ENCODE peak calls at places on chromosomes 6 and 20, in ten cellular contexts. J, W, B, P, V, C, I, H, R and O are unnamed samples.

GRCh38 chr6:15956205-15957106 is 172.4 kb upstream of the MYLIP start:
- DNase-seq in H (no peak), V (no peak), W (no peak), J (no peak), B (peak), I (no peak), C (no peak), P (no peak), R (no peak), O (no peak)

GRCh38 chr20:10671221-10671849 is 2.5 kb downstream of the JAG1 start:
- DNase-seq in V (peak), B (peak), I (no peak), R (peak), W (peak), H (peak), P (peak), J (peak), C (peak), O (peak)

GRCh38 chr6:82750570-82750969 is 315.1 kb downstream of the UBE3D start:
- DNase-seq in I (no peak), J (no peak), C (no peak), P (no peak), H (no peak), R (no peak), W (peak), V (no peak), B (no peak), O (no peak)

GRCh38 chr6:170124836-170125235 is 166.0 kb downstream of the DLL1 start:
- DNase-seq in J (no peak), B (peak), P (no peak), C (no peak), R (peak), W (no peak), V (no peak), I (peak), H (no peak), O (no peak)

GRCh38 chr20:62219992-62220665 is at the start of gene HRH3:
- DNase-seq in C (peak), I (no peak), J (no peak), P (no peak), R (no peak), W (no peak), B (peak), H (no peak), V (peak), O (no peak)

GRCh38 chr20:2742934-2743559 is 50.5 kb downstream of the EBF4 start:
- DNase-seq in B (peak), I (no peak), C (no peak), W (peak), P (peak), V (no peak), J (peak), H (peak), R (no peak), O (no peak)

GRCh38 chr20:32112862-32113261 is 3.3 kb downstream of the TM9SF4 start:
- DNase-seq in C (no peak), H (no peak), R (no peak), I (peak), B (peak), W (no peak), V (no peak), J (no peak), P (no peak), O (no peak)

GRCh38 chr6:15391500-15391899 is 145.6 kb downstream of the JARID2 start:
- DNase-seq in P (no peak), B (no peak), V (no peak), W (no peak), I (no peak), H (no peak), J (no peak), R (no peak), C (no peak), O (no peak)

GRCh38 chr6:150241751-150242150 is 98.9 kb downstream of the PPP1R14C start:
- DNase-seq in W (no peak), J (no peak), P (no peak), V (no peak), I (no peak), B (no peak), H (no peak), C (no peak), R (no peak), O (no peak)

GRCh38 chr6:56370127-56370540 is 122.8 kb upstream of the COL21A1 start:
- DNase-seq in P (no peak), W (no peak), V (peak), R (peak), J (peak), H (no peak), I (peak), B (peak), C (no peak), O (no peak)

GRCh38 chr20:8386991-8387390 is 254.9 kb downstream of the PLCB1 start:
- DNase-seq in J (no peak), I (no peak), B (no peak), V (no peak), W (no peak), H (no peak), P (no peak), R (no peak), C (no peak), O (no peak)

GRCh38 chr6:36033935-36034334 is 6.3 kb downstream of the MAPK14 start:
- DNase-seq in B (peak), P (no peak), C (no peak), I (no peak), J (no peak), W (peak), V (no peak), R (no peak), H (no peak), O (no peak)

GRCh38 chr6:158011478-158011920 is 29.8 kb downstream of the SYNJ2 start:
- DNase-seq in J (no peak), H (no peak), C (no peak), R (no peak), I (peak), V (peak), W (peak), P (no peak), B (no peak), O (no peak)

GRCh38 chr20:22490287-22491187 is 93.8 kb downstream of the FOXA2 start:
- DNase-seq in V (no peak), B (peak), W (no peak), H (peak), R (no peak), I (no peak), C (no peak), P (no peak), J (peak), O (no peak)

GRCh38 chr6:6547111-6547879 is 41.2 kb upstream of the LY86 start:
- DNase-seq in I (peak), R (peak), V (peak), H (peak), B (peak), C (peak), W (peak), P (peak), J (peak), O (peak)

GRCh38 chr20:63128367-63128766 is 87.6 kb downstream of the YTHDF1 start:
- DNase-seq in P (no peak), B (peak), I (no peak), R (no peak), J (no peak), V (no peak), W (no peak), C (no peak), H (no peak), O (no peak)

GRCh38 chr6:43105538-43106218 is 29.6 kb downstream of the PTK7 start:
- DNase-seq in V (no peak), J (no peak), P (no peak), I (no peak), W (no peak), R (no peak), B (no peak), H (no peak), C (no peak), O (no peak)

GRCh38 chr20:13221673-13222318 is 722 bp downstream of the ISM1 start:
- DNase-seq in P (no peak), W (peak), H (no peak), B (peak), R (peak), V (peak), I (peak), C (peak), J (peak), O (no peak)

GRCh38 chr20:57451759-57452661 is 60.8 kb downstream of the RBM38 start:
- DNase-seq in V (no peak), W (no peak), J (no peak), I (no peak), H (no peak), C (no peak), B (no peak), R (no peak), P (no peak), O (no peak)

GRCh38 chr6:122616877-122617276 is 6.7 kb downstream of the PKIB start:
- DNase-seq in V (no peak), R (no peak), P (no peak), H (no peak), C (no peak), B (no peak), I (no peak), J (no peak), W (no peak), O (no peak)

GRCh38 chr6:11368760-11369159 is 136.3 kb upstream of the NEDD9 start:
- DNase-seq in V (no peak), C (no peak), W (no peak), R (no peak), H (no peak), P (peak), B (no peak), I (no peak), J (no peak), O (no peak)

GRCh38 chr6:30102701-30103629 is 9.9 kb downstream of the TRIM31 start:
- DNase-seq in V (peak), J (peak), W (peak), H (peak), R (peak), B (peak), I (peak), C (peak), P (peak), O (peak)

GRCh38 chr6:4846387-4846786 is 70.2 kb downstream of the CDYL start:
- DNase-seq in C (no peak), R (no peak), W (no peak), H (no peak), P (no peak), V (no peak), B (no peak), J (no peak), I (no peak), O (no peak)

GRCh38 chr20:36408219-36408618 is 102.1 kb downstream of the DLGAP4 start:
- DNase-seq in H (no peak), B (no peak), J (no peak), V (no peak), P (peak), W (peak), R (no peak), C (no peak), I (peak), O (no peak)

GRCh38 chr6:87789198-87789899 is 87.3 kb upstream of the AKIRIN2 start:
- DNase-seq in V (no peak), B (peak), P (peak), H (no peak), J (peak), R (peak), W (peak), I (no peak), C (no peak), O (no peak)

GRCh38 chr20:60136640-60137411 is 178.6 kb downstream of the CDH26 start:
- DNase-seq in W (no peak), H (peak), I (no peak), P (no peak), V (no peak), C (no peak), J (no peak), B (no peak), R (no peak), O (no peak)

GRCh38 chr6:158649289-158650143 is at the start of gene SYTL3:
- DNase-seq in W (peak), I (peak), J (no peak), R (no peak), P (no peak), H (peak), B (peak), C (no peak), V (no peak), O (peak)

GRCh38 chr6:2147737-2148448 is 97.5 kb downstream of the GMDS start:
- DNase-seq in B (no peak), H (no peak), R (no peak), P (no peak), V (no peak), W (peak), I (no peak), C (no peak), J (no peak), O (no peak)

GRCh38 chr6:15882915-15883314 is 220.1 kb upstream of the DTNBP1 start:
- DNase-seq in V (no peak), W (no peak), C (no peak), H (no peak), J (no peak), P (no peak), R (no peak), I (no peak), B (no peak), O (no peak)

GRCh38 chr6:13788820-13789219 is 25.5 kb downstream of the MCUR1 start:
- DNase-seq in P (no peak), I (no peak), V (no peak), J (no peak), W (no peak), R (no peak), H (no peak), C (no peak), B (no peak), O (no peak)

GRCh38 chr20:10264166-10264558 is 45.5 kb downstream of the SNAP25 start:
- DNase-seq in B (no peak), J (no peak), V (no peak), W (no peak), R (no peak), H (peak), I (no peak), P (no peak), C (no peak), O (no peak)

GRCh38 chr20:47003223-47003622 is 108.6 kb downstream of the EYA2 start:
- DNase-seq in I (no peak), B (no peak), H (no peak), P (no peak), C (no peak), V (no peak), W (no peak), R (no peak), J (no peak), O (no peak)

GRCh38 chr6:122947355-122947754 is 48.7 kb upstream of the CLVS2 start:
- DNase-seq in B (no peak), P (no peak), W (no peak), C (peak), R (no peak), I (no peak), H (no peak), V (no peak), J (peak), O (no peak)

GRCh38 chr6:154931741-154932424 is 63.2 kb upstream of the TIAM2 start:
- DNase-seq in W (peak), J (no peak), P (no peak), B (no peak), I (no peak), R (no peak), H (no peak), C (no peak), V (no peak), O (no peak)

GRCh38 chr6:117906905-117907599 is at the start of gene SLC35F1:
- DNase-seq in I (no peak), P (no peak), J (peak), R (no peak), C (peak), H (peak), B (peak), V (peak), W (peak), O (no peak)

GRCh38 chr20:50546729-50547314 is 36.6 kb downstream of the PTPN1 start:
- DNase-seq in C (no peak), P (no peak), W (no peak), H (no peak), V (no peak), R (no peak), B (no peak), I (no peak), J (no peak), O (no peak)

GRCh38 chr6:109978174-109979032 is at the start of gene GPR6:
- DNase-seq in H (no peak), R (no peak), V (peak), B (peak), W (peak), C (peak), P (peak), J (peak), I (no peak), O (no peak)

DNA sequence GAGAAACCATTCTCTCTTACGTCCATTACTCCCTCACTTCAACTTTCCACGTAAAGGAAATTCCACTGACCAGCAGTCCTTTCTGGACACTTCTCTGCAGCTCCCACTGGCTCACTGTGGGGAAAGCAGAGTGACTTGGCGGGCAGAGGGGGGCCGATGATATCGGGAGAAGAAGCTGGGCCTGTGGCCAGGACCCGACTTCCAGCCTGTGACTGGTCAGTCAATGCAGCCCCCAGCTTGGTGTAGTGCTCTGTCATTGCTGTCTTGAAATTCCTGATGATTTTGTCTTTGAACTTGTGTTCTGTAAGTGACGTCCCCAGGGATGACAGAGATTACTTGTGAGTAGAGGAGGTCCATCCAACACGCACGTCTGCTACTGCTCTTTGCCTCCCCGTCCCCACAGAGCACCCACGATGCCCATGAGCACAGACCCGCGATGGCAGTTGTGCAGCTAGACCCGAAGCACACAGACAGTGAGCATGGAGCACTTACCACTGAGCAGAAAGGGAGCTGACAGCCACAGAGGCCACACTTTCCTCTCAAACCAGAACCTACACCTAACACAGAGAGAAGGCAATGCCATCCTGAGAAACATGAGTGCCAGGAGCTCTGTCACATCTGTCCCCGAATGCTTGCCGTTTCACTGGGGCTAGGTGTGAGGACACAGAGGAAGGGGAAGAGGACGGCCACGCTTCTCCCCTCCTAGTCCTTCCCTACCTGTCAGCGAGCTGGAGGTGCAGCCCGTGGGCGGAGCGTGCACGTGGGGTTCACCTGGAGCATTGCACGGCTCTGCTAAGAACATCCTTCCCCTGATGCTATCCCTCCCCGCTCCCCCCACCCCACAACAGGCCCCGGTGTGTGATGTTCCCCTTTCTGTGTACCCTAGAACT is 25.7 kb downstream of the DACT2 start:
- DNase-seq in J (no peak), R (no peak), H (no peak), W (no peak), B (no peak), P (no peak), V (no peak), I (peak), C (no peak), O (no peak)
- TF ChIP-seq POLR2A in J (no peak), R (no peak), H (no peak), W (no peak), B (no peak), P (no peak), V (no peak), I (no peak), C (no peak), O (no peak)

GRCh38 chr6:41735427-41736206 is at the start of gene TFEB:
- DNase-seq in R (peak), I (peak), H (peak), B (peak), W (peak), V (peak), J (peak), P (peak), C (peak), O (peak)
- TF ChIP-seq POLR2A in R (no peak), I (no peak), H (no peak), B (no peak), W (no peak), V (peak), J (no peak), P (peak), C (no peak), O (no peak)

GRCh38 chr6:93819189-93819588 is 399.8 kb upstream of the EPHA7 start:
- DNase-seq in V (no peak), C (no peak), W (no peak), I (no peak), B (no peak), J (no peak), P (no peak), R (no peak), H (no peak), O (no peak)
- TF ChIP-seq POLR2A in V (no peak), C (no peak), W (no peak), I (no peak), B (no peak), J (no peak), P (no peak), R (no peak), H (no peak), O (no peak)

GRCh38 chr6:85600713-85601313 is 7.2 kb upstream of the SNX14 start:
- DNase-seq in B (no peak), C (no peak), W (no peak), I (no peak), H (no peak), V (no peak), P (no peak), R (no peak), J (no peak), O (no peak)
- TF ChIP-seq POLR2A in B (no peak), C (peak), W (no peak), I (no peak), H (no peak), V (no peak), P (no peak), R (no peak), J (no peak), O (no peak)

DNA sequence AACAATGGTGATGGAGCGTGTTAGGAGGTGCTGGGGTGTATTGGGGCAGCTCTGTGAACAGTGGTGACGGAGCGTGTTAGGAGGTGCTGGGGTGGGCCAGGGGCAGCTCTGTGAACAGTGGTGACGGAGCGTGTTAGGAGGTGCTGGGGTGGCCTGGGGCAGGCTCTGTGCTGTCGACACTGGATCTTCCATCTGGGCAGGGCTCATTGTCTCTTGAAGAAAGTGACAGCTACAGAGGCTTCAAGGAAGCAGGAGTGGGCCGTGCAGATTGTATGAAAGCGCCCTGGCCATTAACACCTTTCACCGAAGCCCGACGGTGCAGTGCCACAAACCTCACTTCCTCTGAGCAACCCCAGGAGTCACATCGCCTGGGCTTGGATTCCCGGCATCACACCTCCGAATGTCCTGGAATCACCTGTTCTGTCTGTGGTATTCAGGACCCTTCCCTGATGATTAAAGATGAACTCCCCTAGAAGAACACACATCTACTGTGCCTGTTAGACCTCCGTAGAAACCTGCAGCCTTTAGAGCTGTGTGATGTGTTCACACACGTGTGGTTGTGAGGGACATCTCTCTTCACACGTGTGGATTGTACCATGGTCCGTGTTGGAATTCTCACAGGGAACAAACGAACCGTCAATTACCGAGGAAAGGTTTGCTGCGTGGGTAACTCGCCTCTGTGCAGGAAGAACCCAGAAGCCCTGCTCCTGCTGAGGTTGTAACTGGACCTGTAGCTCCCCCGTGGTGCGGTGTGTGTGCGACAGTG is 377.7 kb downstream of the THBS2 start:
- DNase-seq in C (no peak), B (no peak), R (no peak), I (peak), V (no peak), W (no peak), P (no peak), J (no peak), H (no peak), O (no peak)
- TF ChIP-seq POLR2A in C (no peak), B (no peak), R (no peak), I (no peak), V (no peak), W (no peak), P (no peak), J (no peak), H (no peak), O (no peak)

GRCh38 chr6:31948753-31949413 is 3.0 kb downstream of the CFB start:
- DNase-seq in J (no peak), W (peak), C (no peak), B (no peak), R (no peak), H (no peak), P (peak), V (no peak), I (no peak), O (no peak)
- TF ChIP-seq POLR2A in J (no peak), W (no peak), C (no peak), B (no peak), R (no peak), H (no peak), P (no peak), V (no peak), I (no peak), O (no peak)

GRCh38 chr6:147322299-147323162 is 118.3 kb downstream of the STXBP5 start:
- DNase-seq in R (no peak), C (peak), B (no peak), P (no peak), W (peak), I (no peak), J (no peak), H (no peak), V (no peak), O (no peak)
- TF ChIP-seq POLR2A in R (no peak), C (peak), B (no peak), P (no peak), W (no peak), I (no peak), J (no peak), H (no peak), V (no peak), O (no peak)

DNA sequence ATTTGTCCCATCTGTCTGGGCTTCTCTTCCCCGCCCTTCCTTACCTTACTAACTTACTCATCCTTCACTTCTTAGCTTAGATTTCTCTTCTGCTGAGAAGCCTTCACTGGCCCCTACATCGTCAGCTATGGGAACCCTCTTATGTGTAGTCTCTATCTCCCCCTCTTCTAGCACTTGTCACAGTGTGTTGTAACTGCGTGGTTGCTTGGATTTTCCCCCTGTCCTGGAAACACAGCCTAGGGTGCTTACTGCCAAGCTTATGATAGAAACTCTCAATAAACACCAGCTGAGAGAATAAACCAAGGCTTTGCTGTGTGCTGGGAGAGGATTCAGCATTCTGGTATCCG is 68.5 kb downstream of the SGK1 start:
- DNase-seq in R (no peak), H (no peak), P (no peak), V (no peak), B (no peak), J (no peak), I (no peak), W (peak), C (no peak), O (no peak)
- TF ChIP-seq POLR2A in R (no peak), H (no peak), P (no peak), V (no peak), B (no peak), J (no peak), I (no peak), W (no peak), C (no peak), O (no peak)